ENCODE peak calls at places on chromosomes 6 and 20, in seven cellular contexts. G, I, O, X, J, T and B are unnamed samples.

GRCh38 chr6:2713473-2714358 is 37.0 kb downstream of the MYLK4 start:
- DNase-seq in J (no peak), T (no peak), O (peak; percentile 7), G (no peak), I (no peak), X (no peak), B (no peak)

GRCh38 chr20:21607971-21608735 is 94.3 kb upstream of the NKX2-2 start:
- DNase-seq in X (peak; percentile 75), O (peak; percentile 14), G (no peak), T (no peak), J (no peak), I (peak; percentile 91), B (no peak)

GRCh38 chr6:2127484-2127911 is 117.9 kb downstream of the GMDS start:
- DNase-seq in X (no peak), J (no peak), G (peak; percentile 78), O (no peak), T (peak; percentile 6), I (no peak), B (peak; percentile 37)

GRCh38 chr6:54419885-54420284 is 111.6 kb downstream of the TINAG start:
- DNase-seq in I (no peak), J (peak; percentile 73), O (no peak), T (no peak), G (no peak), X (no peak), B (no peak)

GRCh38 chr20:45752747-45753146 is 30.6 kb downstream of the SPINT4 start:
- DNase-seq in X (no peak), J (no peak), I (no peak), O (no peak), T (no peak), G (peak; percentile 33), B (no peak)

GRCh38 chr6:166485651-166486535 is 100.6 kb downstream of the RAMACL start:
- DNase-seq in I (no peak), X (no peak), T (no peak), G (no peak), O (no peak), J (no peak), B (no peak)

GRCh38 chr6:40714576-40715500 is 127.7 kb upstream of the LRFN2 start:
- DNase-seq in O (peak; percentile 98), I (peak; percentile 95), J (no peak), X (no peak), T (no peak), G (no peak), B (no peak)

GRCh38 chr20:59004493-59004762 is 2.6 kb downstream of the CTSZ start:
- DNase-seq in X (peak; percentile 16), T (peak; percentile 25), I (no peak), G (peak; percentile 69), O (no peak), J (no peak), B (no peak)

GRCh38 chr6:147099974-147100373 is 104.2 kb upstream of the STXBP5 start:
- DNase-seq in X (no peak), T (no peak), O (no peak), J (no peak), I (no peak), G (no peak), B (no peak)

GRCh38 chr6:141158740-141159139 is 974.0 kb upstream of the GJE1 start:
- DNase-seq in T (no peak), I (no peak), X (no peak), J (no peak), G (no peak), O (peak; percentile 4), B (no peak)

GRCh38 chr6:157381631-157382621 is 936 bp downstream of the ZDHHC14 start:
- DNase-seq in X (peak; percentile 43), O (peak; percentile 63), G (peak; percentile 65), J (no peak), T (peak; percentile 44), I (no peak), B (peak; percentile 69)

GRCh38 chr6:149318581-149319286 is 1.2 kb downstream of the TAB2 start:
- DNase-seq in X (peak; percentile 66), G (no peak), J (no peak), I (no peak), T (peak; percentile 8), O (peak; percentile 28), B (no peak)

GRCh38 chr6:16511048-16511660 is 250.1 kb downstream of the ATXN1 start:
- DNase-seq in I (no peak), X (no peak), T (no peak), O (peak; percentile 71), G (no peak), J (no peak), B (no peak)

GRCh38 chr6:37276916-37277509 is 19.1 kb upstream of the TMEM217 start:
- DNase-seq in I (no peak), G (no peak), J (no peak), O (no peak), T (peak; percentile 10), X (no peak), B (peak; percentile 45)

GRCh38 chr6:36989264-36989663 is 3.3 kb upstream of the MTCH1 start:
- DNase-seq in O (no peak), X (no peak), G (no peak), I (no peak), T (no peak), J (no peak), B (no peak)

GRCh38 chr6:113733386-113733785 is 123.8 kb upstream of the MARCKS start:
- DNase-seq in O (no peak), J (no peak), T (no peak), X (no peak), G (no peak), I (no peak), B (no peak)

GRCh38 chr6:99297415-99297814 is 52.1 kb downstream of the FAXC start:
- DNase-seq in I (no peak), T (no peak), G (no peak), X (no peak), O (no peak), J (no peak), B (no peak)

GRCh38 chr6:7821426-7821825 is 89.2 kb downstream of the TXNDC5 start:
- DNase-seq in T (no peak), I (no peak), X (no peak), O (no peak), J (peak; percentile 9), G (no peak), B (no peak)

GRCh38 chr20:33251496-33251895 is 15.7 kb downstream of the BPIFA1 start:
- DNase-seq in I (peak; percentile 94), G (no peak), O (no peak), X (no peak), T (no peak), J (no peak), B (no peak)

GRCh38 chr20:41334452-41335421 is 5.9 kb upstream of the LPIN3 start:
- DNase-seq in T (no peak), X (no peak), J (no peak), I (no peak), O (no peak), G (no peak), B (no peak)

GRCh38 chr20:25248501-25249172 is 752 bp downstream of the PYGB start:
- DNase-seq in O (peak; percentile 71), I (peak; percentile 15), J (no peak), X (peak; percentile 50), G (peak; percentile 40), T (no peak), B (no peak)

GRCh38 chr6:35581633-35582032 is 68.9 kb upstream of the TULP1 start:
- DNase-seq in O (peak; percentile 26), I (peak; percentile 79), X (no peak), G (no peak), T (no peak), J (no peak), B (no peak)

GRCh38 chr20:61185841-61186601 is 66.0 kb upstream of the CDH4 start:
- DNase-seq in O (no peak), G (no peak), J (peak; percentile 82), X (no peak), T (no peak), I (no peak), B (no peak)

GRCh38 chr20:5674176-5674660 is 76.0 kb upstream of the SHLD1 start:
- DNase-seq in G (peak; percentile 8), I (peak; percentile 87), J (no peak), O (peak; percentile 97), X (no peak), T (no peak), B (no peak)